ENCODE peak calls at places on chromosome 11, in seven cellular contexts. G, H, V, E, A, N and U are unnamed samples.

GRCh38 chr11:27532652-27533325 is 26.2 kb upstream of the LIN7C start:
- DNase-seq in G (no peak), H (no peak), V (no peak), E (no peak), A (no peak), N (no peak), U (no peak)

GRCh38 chr11:107722671-107723070 is 10.8 kb upstream of the SLN start:
- DNase-seq in G (no peak), H (no peak), V (no peak), E (no peak), A (no peak), N (no peak), U (no peak)

GRCh38 chr11:128720522-128720985 is 26.7 kb downstream of the FLI1 start:
- DNase-seq in G (peak; percentile 42), H (peak; percentile 88), V (peak; percentile 90), E (no peak), A (no peak), N (no peak), U (peak; percentile 72)

GRCh38 chr11:130489716-130490115 is 41.3 kb downstream of the ADAMTS15 start:
- DNase-seq in G (no peak), H (no peak), V (no peak), E (no peak), A (no peak), N (no peak), U (no peak)

GRCh38 chr11:79488286-79488685 is 47.5 kb upstream of the TENM4 start:
- DNase-seq in G (no peak), H (no peak), V (no peak), E (no peak), A (no peak), N (no peak), U (no peak)

GRCh38 chr11:121687961-121688566 is 235.3 kb upstream of the SORL1-AS1 start:
- DNase-seq in G (no peak), H (no peak), V (no peak), E (no peak), A (no peak), N (no peak), U (no peak)

GRCh38 chr11:121067026-121067425 is 34.0 kb upstream of the TECTA start:
- DNase-seq in G (no peak), H (no peak), V (no peak), E (no peak), A (no peak), N (no peak), U (no peak)

GRCh38 chr11:35237860-35238715 is 99.1 kb downstream of the CD44 start:
- DNase-seq in G (peak; percentile 18), H (no peak), V (peak; percentile 83), E (no peak), A (peak; percentile 80), N (peak; percentile 52), U (no peak)

GRCh38 chr11:14460147-14460546 is 39.5 kb downstream of the COPB1 start:
- DNase-seq in G (no peak), H (no peak), V (no peak), E (no peak), A (no peak), N (no peak), U (no peak)

GRCh38 chr11:61158691-61159381 is 2.4 kb downstream of the VPS37C start:
- DNase-seq in G (no peak), H (no peak), V (no peak), E (peak; percentile 66), A (no peak), N (no peak), U (no peak)

GRCh38 chr11:117654281-117654680 is 142.7 kb downstream of the DSCAML1 start:
- DNase-seq in G (no peak), H (no peak), V (no peak), E (no peak), A (no peak), N (no peak), U (no peak)

GRCh38 chr11:8374716-8375115 is 111.0 kb upstream of the LMO1 start:
- DNase-seq in G (no peak), H (peak; percentile 60), V (no peak), E (no peak), A (no peak), N (no peak), U (no peak)

GRCh38 chr11:74720596-74721478 is 10.4 kb downstream of the CHRDL2 start:
- DNase-seq in G (no peak), H (peak; percentile 63), V (no peak), E (no peak), A (no peak), N (no peak), U (peak; percentile 88)

GRCh38 chr11:2564588-2565440 is 120.0 kb downstream of the KCNQ1 start:
- DNase-seq in G (no peak), H (no peak), V (no peak), E (no peak), A (no peak), N (no peak), U (peak; percentile 29)

GRCh38 chr11:72069200-72069599 is 11.1 kb downstream of the NUMA1 start:
- DNase-seq in G (no peak), H (no peak), V (no peak), E (no peak), A (no peak), N (no peak), U (no peak)

GRCh38 chr11:78905756-78906155 is 331.1 kb upstream of the NARS2 start:
- DNase-seq in G (no peak), H (no peak), V (no peak), E (no peak), A (no peak), N (no peak), U (peak; percentile 63)

GRCh38 chr11:118437736-118438125 is 1.4 kb downstream of the KMT2A start:
- DNase-seq in G (peak; percentile 12), H (peak; percentile 83), V (peak; percentile 48), E (no peak), A (no peak), N (no peak), U (no peak)

GRCh38 chr11:88344869-88345268 is 7.3 kb upstream of the CTSC start:
- DNase-seq in G (no peak), H (no peak), V (no peak), E (no peak), A (no peak), N (no peak), U (no peak)

GRCh38 chr11:13238879-13239514 is 38.6 kb upstream of the BMAL1 start:
- DNase-seq in G (peak; percentile 34), H (no peak), V (peak; percentile 54), E (no peak), A (peak; percentile 57), N (peak; percentile 8), U (peak; percentile 57)

GRCh38 chr11:56172256-56172835 is 4.1 kb upstream of the OR5J2 start:
- DNase-seq in G (no peak), H (no peak), V (no peak), E (no peak), A (no peak), N (no peak), U (no peak)

GRCh38 chr11:56176318-56176717 is at the start of gene OR5J2:
- DNase-seq in G (no peak), H (no peak), V (no peak), E (no peak), A (no peak), N (no peak), U (no peak)
- H3K9me3 ChIP-seq in G (no peaks in the 10 kb centered on the region), H (peaks cover 33% of the 10 kb centered on the region), V (peaks cover 5% of the 10 kb centered on the region), E (no peaks in the 10 kb centered on the region), A (peaks cover 4% of the 10 kb centered on the region), N (no peaks in the 10 kb centered on the region), U (no peaks in the 10 kb centered on the region)

GRCh38 chr11:134756811-134757540 is 344.9 kb upstream of the B3GAT1 start:
- DNase-seq in G (no peak), H (peak; percentile 47), V (no peak), E (no peak), A (no peak), N (no peak), U (no peak)
- H3K9me3 ChIP-seq in G (no peaks in the 10 kb centered on the region), H (no peaks in the 10 kb centered on the region), V (no peaks in the 10 kb centered on the region), E (no peaks in the 10 kb centered on the region), A (no peaks in the 10 kb centered on the region), N (no peaks in the 10 kb centered on the region), U (no peaks in the 10 kb centered on the region)

GRCh38 chr11:55054723-55055122 is 207.2 kb upstream of the TRIM48 start:
- DNase-seq in G (no peak), H (no peak), V (no peak), E (no peak), A (no peak), N (no peak), U (no peak)
- H3K9me3 ChIP-seq in G (peaks cover 4% of the 10 kb centered on the region), H (peaks cover 100% of the 10 kb centered on the region), V (peaks cover 47% of the 10 kb centered on the region), E (peaks cover 3% of the 10 kb centered on the region), A (peaks cover 24% of the 10 kb centered on the region), N (peaks cover 5% of the 10 kb centered on the region), U (no peaks in the 10 kb centered on the region)

GRCh38 chr11:101202614-101203013 is 73.0 kb upstream of the PGR start:
- DNase-seq in G (no peak), H (no peak), V (no peak), E (no peak), A (no peak), N (no peak), U (no peak)
- H3K9me3 ChIP-seq in G (no peaks in the 10 kb centered on the region), H (peaks cover 37% of the 10 kb centered on the region), V (peaks cover 10% of the 10 kb centered on the region), E (no peaks in the 10 kb centered on the region), A (no peaks in the 10 kb centered on the region), N (no peaks in the 10 kb centered on the region), U (no peaks in the 10 kb centered on the region)

GRCh38 chr11:45750439-45750838 is 54.5 kb upstream of the SLC35C1 start:
- DNase-seq in G (no peak), H (no peak), V (no peak), E (no peak), A (no peak), N (no peak), U (no peak)
- H3K9me3 ChIP-seq in G (no peaks in the 10 kb centered on the region), H (no peaks in the 10 kb centered on the region), V (no peaks in the 10 kb centered on the region), E (no peaks in the 10 kb centered on the region), A (no peaks in the 10 kb centered on the region), N (no peaks in the 10 kb centered on the region), U (no peaks in the 10 kb centered on the region)

DNA sequence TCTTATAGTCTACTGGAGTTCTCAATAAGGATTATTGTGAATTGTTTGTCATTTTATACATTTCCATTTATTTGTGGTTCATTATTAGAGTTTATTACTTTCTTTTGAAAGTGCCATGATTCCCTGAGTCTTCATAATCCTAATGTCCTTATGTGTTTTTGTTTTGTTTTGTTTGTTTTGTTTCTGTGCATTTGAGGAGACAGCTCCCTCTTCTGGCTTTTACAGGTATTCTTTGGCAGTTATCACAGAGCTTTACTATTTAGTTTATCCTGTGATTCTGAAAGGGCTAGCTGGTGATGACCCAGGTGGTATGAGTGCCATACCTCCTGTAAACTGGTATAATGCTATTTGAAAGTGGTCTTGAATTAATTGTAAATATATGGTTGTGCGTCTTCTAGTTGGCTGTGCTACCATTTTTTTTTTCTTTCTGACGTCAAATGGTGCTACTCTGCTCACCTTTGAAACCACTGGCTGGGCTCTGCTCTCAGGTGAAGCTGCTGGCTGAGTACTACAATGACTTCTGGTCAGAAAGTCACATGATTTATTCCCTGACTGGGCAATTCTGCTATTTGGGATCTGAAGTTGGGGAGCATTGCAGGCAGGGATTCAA is 751.2 kb downstream of the JRKL start:
- DNase-seq in G (no peak), H (no peak), V (peak; percentile 4), E (no peak), A (no peak), N (no peak), U (no peak)
- H3K9me3 ChIP-seq in G (no peaks in the 10 kb centered on the region), H (peaks cover 30% of the 10 kb centered on the region), V (no peaks in the 10 kb centered on the region), E (no peaks in the 10 kb centered on the region), A (peaks cover 4% of the 10 kb centered on the region), N (no peaks in the 10 kb centered on the region), U (no peaks in the 10 kb centered on the region)

DNA sequence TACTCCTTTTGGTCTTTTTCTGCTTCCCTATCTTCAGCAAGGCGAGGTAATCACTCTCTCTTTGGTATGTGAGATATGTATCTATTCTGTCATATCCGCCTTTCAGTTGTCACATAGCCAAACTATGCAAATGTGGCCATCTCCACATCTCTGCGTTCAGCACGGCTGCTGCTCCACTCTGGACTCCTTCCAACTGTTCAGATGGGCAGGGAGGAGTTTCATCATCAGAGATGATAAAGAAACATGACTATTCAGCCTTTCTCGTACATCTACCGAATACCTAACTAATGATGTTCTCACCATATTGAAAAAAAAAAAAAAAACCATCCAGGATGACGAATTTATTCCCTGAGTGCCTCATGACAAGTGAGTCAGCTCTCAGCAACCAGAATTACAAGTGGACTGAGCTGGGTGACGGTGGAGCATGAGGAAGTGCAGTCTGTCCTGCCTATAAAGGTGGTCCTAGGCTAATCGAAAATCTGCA is 899.6 kb downstream of the OPCML start:
- DNase-seq in G (no peak), H (no peak), V (no peak), E (no peak), A (no peak), N (no peak), U (no peak)
- H3K9me3 ChIP-seq in G (no peaks in the 10 kb centered on the region), H (no peaks in the 10 kb centered on the region), V (no peaks in the 10 kb centered on the region), E (no peaks in the 10 kb centered on the region), A (peaks cover 17% of the 10 kb centered on the region), N (no peaks in the 10 kb centered on the region), U (no peaks in the 10 kb centered on the region)